ENCODE peak calls at places on chromosomes 3 and 15, in six cellular contexts. Z is caudate nucleus, T is RWPE1, I is HS-27A, R is BE2C, O is fibroblast of the aortic adventitia. P is an unnamed sample.

GRCh38 chr3:23304424-23304823 is 101.3 kb downstream of the UBE2E2 start:
- DNase-seq in Z (no peak), T (no peak), I (no peak), R (no peak), O (peak), P (no peak)

GRCh38 chr3:50154840-50155490 is at the start of gene SEMA3F:
- DNase-seq in Z (no peak), T (peak), I (no peak), R (peak), O (peak), P (no peak)

GRCh38 chr15:80549712-80550111 is 145.4 kb upstream of the ABHD17C start:
- DNase-seq in Z (no peak), T (no peak), I (no peak), R (no peak), O (peak), P (no peak)

GRCh38 chr3:37229740-37230139 is 55.4 kb upstream of the LRRFIP2 start:
- DNase-seq in Z (no peak), T (no peak), I (no peak), R (no peak), O (no peak), P (no peak)

GRCh38 chr15:80934761-80935221 is 54.8 kb downstream of the MESD start:
- DNase-seq in Z (no peak), T (no peak), I (peak), R (no peak), O (peak), P (no peak)

GRCh38 chr3:89353465-89353864 is 246.0 kb downstream of the EPHA3 start:
- DNase-seq in Z (no peak), T (peak), I (no peak), R (no peak), O (no peak), P (no peak)

GRCh38 chr3:33023176-33024136 is 72.0 kb downstream of the CCR4 start:
- DNase-seq in Z (no peak), T (no peak), I (no peak), R (no peak), O (no peak), P (no peak)

GRCh38 chr15:45551691-45552090 is 29.1 kb upstream of the SLC30A4 start:
- DNase-seq in Z (no peak), T (no peak), I (no peak), R (no peak), O (peak), P (no peak)

GRCh38 chr15:55909036-55909811 is 84.2 kb downstream of the NEDD4 start:
- DNase-seq in Z (no peak), T (peak), I (no peak), R (no peak), O (peak), P (no peak)

GRCh38 chr3:131091768-131092167 is 65.1 kb downstream of the NEK11 start:
- DNase-seq in Z (no peak), T (peak), I (no peak), R (peak), O (no peak), P (no peak)

GRCh38 chr15:48722764-48723661 is 77.5 kb upstream of the FBN1 start:
- DNase-seq in Z (no peak), T (peak), I (peak), R (no peak), O (peak), P (no peak)

GRCh38 chr15:79923068-79923514 is 26.3 kb upstream of the MTHFS start:
- DNase-seq in Z (no peak), T (peak), I (no peak), R (peak), O (peak), P (peak)

GRCh38 chr3:193545304-193545703 is 9.4 kb downstream of the ATP13A4 start:
- DNase-seq in Z (no peak), T (no peak), I (no peak), R (no peak), O (no peak), P (no peak)

GRCh38 chr3:170953736-170954135 is 45.3 kb upstream of the EIF5A2 start:
- DNase-seq in Z (peak), T (no peak), I (no peak), R (no peak), O (no peak), P (peak)

GRCh38 chr3:188577539-188577938 is 423.6 kb downstream of the LPP start:
- DNase-seq in Z (no peak), T (no peak), I (no peak), R (no peak), O (no peak), P (no peak)

GRCh38 chr3:42376397-42376798 is 34.0 kb downstream of the LYZL4 start:
- DNase-seq in Z (no peak), T (peak), I (peak), R (no peak), O (peak), P (no peak)

GRCh38 chr3:116299646-116300081 is 145.6 kb downstream of the LSAMP start:
- DNase-seq in Z (no peak), T (no peak), I (no peak), R (no peak), O (no peak), P (no peak)

GRCh38 chr15:31609243-31609642 is 282.6 kb downstream of the KLF13 start:
- DNase-seq in Z (no peak), T (no peak), I (no peak), R (no peak), O (no peak), P (no peak)

GRCh38 chr15:29074045-29074444 is 188.3 kb downstream of the APBA2 start:
- DNase-seq in Z (no peak), T (peak), I (no peak), R (no peak), O (no peak), P (no peak)

GRCh38 chr3:133962879-133963278 is 66.8 kb downstream of the SLCO2A1 start:
- DNase-seq in Z (no peak), T (peak), I (no peak), R (no peak), O (peak), P (no peak)

GRCh38 chr15:85475317-85475701 is 94.9 kb downstream of the AKAP13 start:
- DNase-seq in Z (no peak), T (no peak), I (no peak), R (no peak), O (no peak), P (no peak)

GRCh38 chr3:49006591-49007067 is 562 bp upstream of the WDR6 start:
- DNase-seq in Z (no peak), T (no peak), I (no peak), R (no peak), O (peak), P (no peak)

GRCh38 chr3:192284443-192285072 is 442.8 kb downstream of the FGF12 start:
- DNase-seq in Z (no peak), T (no peak), I (no peak), R (no peak), O (no peak), P (no peak)

GRCh38 chr3:64728994-64729393 is 41.2 kb upstream of the ADAMTS9 start:
- DNase-seq in Z (no peak), T (no peak), I (no peak), R (no peak), O (no peak), P (no peak)

GRCh38 chr3:64677961-64678716 is 9.7 kb downstream of the ADAMTS9 start:
- DNase-seq in Z (no peak), T (no peak), I (no peak), R (no peak), O (no peak), P (no peak)

GRCh38 chr3:129050556-129051295 is 9.9 kb upstream of the GP9 start:
- DNase-seq in Z (no peak), T (no peak), I (no peak), R (no peak), O (no peak), P (no peak)

GRCh38 chr3:165895919-165896318 is 58.7 kb upstream of the BCHE start:
- DNase-seq in Z (no peak), T (no peak), I (no peak), R (peak), O (no peak), P (no peak)

GRCh38 chr15:81281925-81282895 is 41.7 kb downstream of the STARD5 start:
- DNase-seq in Z (no peak), T (no peak), I (no peak), R (no peak), O (no peak), P (no peak)

GRCh38 chr3:115660646-115661442 is 37.5 kb downstream of the GAP43 start:
- DNase-seq in Z (no peak), T (no peak), I (no peak), R (no peak), O (peak), P (no peak)

GRCh38 chr3:65733459-65733858 is 305.3 kb downstream of the MAGI1 start:
- DNase-seq in Z (no peak), T (no peak), I (no peak), R (no peak), O (no peak), P (no peak)

GRCh38 chr3:67691926-67692325 is 37.5 kb upstream of the SUCLG2 start:
- DNase-seq in Z (no peak), T (no peak), I (no peak), R (no peak), O (no peak), P (no peak)

GRCh38 chr3:47791193-47791855 is 9.6 kb upstream of the SMARCC1 start:
- DNase-seq in Z (no peak), T (no peak), I (no peak), R (no peak), O (no peak), P (no peak)

GRCh38 chr3:101518421-101518871 is 5.4 kb upstream of the SENP7 start:
- DNase-seq in Z (no peak), T (peak), I (no peak), R (no peak), O (no peak), P (no peak)

GRCh38 chr15:60912984-60913697 is 316.0 kb downstream of the RORA start:
- DNase-seq in Z (no peak), T (no peak), I (no peak), R (no peak), O (no peak), P (no peak)

GRCh38 chr15:56631765-56632164 is 101.5 kb downstream of the ZNF280D start:
- DNase-seq in Z (no peak), T (no peak), I (no peak), R (no peak), O (no peak), P (no peak)

GRCh38 chr3:50480471-50480870 is 23.0 kb downstream of the CACNA2D2 start:
- DNase-seq in Z (no peak), T (no peak), I (no peak), R (no peak), O (no peak), P (no peak)

GRCh38 chr3:197339841-197340520 is 41.6 kb upstream of the DLG1 start:
- DNase-seq in Z (no peak), T (no peak), I (no peak), R (no peak), O (peak), P (no peak)